ENCODE peak calls at places on chromosomes 4 and X, in four cellular contexts. X is stimulated activated CD4-positive, alpha-beta T cell treated with anti-CD3 and anti-CD28 coated beads, Interleukin-4, amount 100 ng/mL, for 1 hour; K is astrocyte of the spinal cord; I is iPS-NIHi11. B is an unnamed sample.

GRCh38 chr4:177964061-177964460 is 521.8 kb upstream of the AGA start:
- DNase-seq in X (no peak), K (peak; percentile 21), I (no peak), B (no peak)

GRCh38 chrX:40169193-40170086 is 71.7 kb upstream of the BCOR start:
- DNase-seq in X (peak; percentile 72), K (peak; percentile 81), I (no peak), B (peak; percentile 65)

GRCh38 chr4:65968873-65969272 is 298.6 kb upstream of the EPHA5 start:
- DNase-seq in X (no peak), K (peak; percentile 40), I (no peak), B (no peak)

GRCh38 chr4:129261584-129261983 is 165.6 kb downstream of the C4orf33 start:
- DNase-seq in X (no peak), K (no peak), I (no peak), B (no peak)

GRCh38 chr4:94447754-94448411 is 3.9 kb upstream of the PDLIM5 start:
- DNase-seq in X (no peak), K (no peak), I (no peak), B (no peak)

GRCh38 chr4:85777908-85778808 is 303.2 kb downstream of the ARHGAP24 start:
- DNase-seq in X (no peak), K (peak; percentile 67), I (no peak), B (no peak)

GRCh38 chr4:41428941-41429669 is 108.9 kb upstream of the LIMCH1 start:
- DNase-seq in X (no peak), K (no peak), I (no peak), B (no peak)

GRCh38 chr4:148151797-148152196 is 290.4 kb downstream of the NR3C2 start:
- DNase-seq in X (no peak), K (no peak), I (no peak), B (no peak)

GRCh38 chr4:185932491-185932890 is 120.5 kb upstream of the SORBS2 start:
- DNase-seq in X (no peak), K (peak; percentile 91), I (no peak), B (no peak)

GRCh38 chr4:44535981-44536380 is 87.4 kb upstream of the KCTD8 start:
- DNase-seq in X (no peak), K (no peak), I (no peak), B (no peak)

GRCh38 chr4:150799207-150799606 is 215.9 kb downstream of the LRBA start:
- DNase-seq in X (no peak), K (no peak), I (peak; percentile 21), B (no peak)

GRCh38 chr4:126777649-126778048 is 855.1 kb upstream of the INTU start:
- DNase-seq in X (no peak), K (peak; percentile 82), I (no peak), B (no peak)

GRCh38 chr4:10951306-10951705 is 266.7 kb upstream of the CLNK start:
- DNase-seq in X (no peak), K (no peak), I (no peak), B (no peak)

GRCh38 chr4:104860227-104861123 is 286.2 kb upstream of the TET2 start:
- DNase-seq in X (peak; percentile 3), K (peak; percentile 84), I (peak; percentile 64), B (no peak)

GRCh38 chr4:156934259-156934635 is 37.4 kb downstream of the PDGFC start:
- DNase-seq in X (no peak), K (no peak), I (no peak), B (no peak)

GRCh38 chr4:8775751-8776355 is 95.8 kb downstream of the HMX1 start:
- DNase-seq in X (no peak), K (no peak), I (no peak), B (no peak)

GRCh38 chr4:107564326-107564725 is 155.7 kb downstream of the PAPSS1 start:
- DNase-seq in X (no peak), K (peak; percentile 76), I (peak; percentile 27), B (no peak)

GRCh38 chr4:89681219-89681618 is 155.7 kb downstream of the SNCA start:
- DNase-seq in X (no peak), K (no peak), I (no peak), B (no peak)

GRCh38 chrX:16730450-16730849 is 11.0 kb downstream of the SYAP1 start:
- DNase-seq in X (no peak), K (no peak), I (no peak), B (no peak)

GRCh38 chr4:90995996-90996395 is 868.8 kb downstream of the CCSER1 start:
- DNase-seq in X (no peak), K (no peak), I (no peak), B (no peak)